ENCODE peak calls at places on chromosome 14, in six cellular contexts. R is progenitor cell of endocrine pancreas; X is heart left ventricle; U is GM13976; A is CD8-positive, alpha-beta T cell; G is sigmoid colon. H is an unnamed sample.

GRCh38 chr14:62304172-62304571 is 542.0 kb downstream of the SNAPC1 start:
- DNase-seq in R (no peak), X (no peak), U (no peak), A (no peak), G (no peak), H (no peak)

GRCh38 chr14:96091941-96092411 is 52.8 kb downstream of the C14orf132 start:
- DNase-seq in R (no peak), X (peak), U (no peak), A (no peak), G (no peak), H (no peak)

GRCh38 chr14:49962616-49963015 is 69.7 kb downstream of the ARF6 start:
- DNase-seq in R (no peak), X (no peak), U (peak), A (no peak), G (no peak), H (no peak)

GRCh38 chr14:101458536-101459391 is 102.5 kb upstream of the DIO3 start:
- DNase-seq in R (peak), X (no peak), U (no peak), A (no peak), G (no peak), H (no peak)

GRCh38 chr14:104887623-104888488 is 22.8 kb downstream of the CEP170B start:
- DNase-seq in R (no peak), X (peak), U (no peak), A (no peak), G (peak), H (no peak)

GRCh38 chr14:36059531-36059930 is 117.0 kb downstream of the PTCSC3 start:
- DNase-seq in R (no peak), X (no peak), U (no peak), A (no peak), G (no peak), H (no peak)

GRCh38 chr14:105292810-105293711 is 7.7 kb downstream of the BRF1 start:
- DNase-seq in R (no peak), X (no peak), U (no peak), A (no peak), G (no peak), H (no peak)

GRCh38 chr14:97058071-97058470 is 260.9 kb downstream of the VRK1 start:
- DNase-seq in R (no peak), X (no peak), U (no peak), A (no peak), G (no peak), H (no peak)

GRCh38 chr14:90726656-90727055 is 89.6 kb downstream of the TTC7B start:
- DNase-seq in R (no peak), X (no peak), U (no peak), A (no peak), G (peak), H (no peak)

GRCh38 chr14:32821989-32822653 is 116.6 kb upstream of the NPAS3 start:
- DNase-seq in R (no peak), X (no peak), U (no peak), A (no peak), G (no peak), H (no peak)

GRCh38 chr14:22887990-22888378 is 5.0 kb downstream of the REM2 start:
- DNase-seq in R (no peak), X (no peak), U (peak), A (no peak), G (no peak), H (no peak)

GRCh38 chr14:55353686-55354467 is 57.8 kb downstream of the ATG14 start:
- DNase-seq in R (no peak), X (no peak), U (no peak), A (no peak), G (no peak), H (no peak)

GRCh38 chr14:77542349-77543239 is 44.0 kb upstream of the ISM2 start:
- DNase-seq in R (no peak), X (no peak), U (no peak), A (no peak), G (no peak), H (no peak)

GRCh38 chr14:97943619-97944018 is 1146.4 kb downstream of the VRK1 start:
- DNase-seq in R (no peak), X (no peak), U (no peak), A (no peak), G (no peak), H (no peak)

GRCh38 chr14:75231320-75231719 is 47.3 kb upstream of the FOS start:
- DNase-seq in R (no peak), X (no peak), U (peak), A (no peak), G (no peak), H (no peak)

GRCh38 chr14:75229576-75229922 is 49.1 kb upstream of the FOS start:
- DNase-seq in R (no peak), X (no peak), U (no peak), A (no peak), G (no peak), H (no peak)

GRCh38 chr14:75232597-75232996 is 46.0 kb upstream of the FOS start:
- DNase-seq in R (no peak), X (no peak), U (no peak), A (peak), G (no peak), H (no peak)

GRCh38 chr14:75226755-75227544 is 50.5 kb upstream of the TMED10 start:
- DNase-seq in R (no peak), X (no peak), U (no peak), A (no peak), G (no peak), H (no peak)

GRCh38 chr14:75229923-75230792 is 48.5 kb upstream of the FOS start:
- DNase-seq in R (no peak), X (peak), U (peak), A (peak), G (no peak), H (no peak)
- TF ChIP-seq CTCF in R (peak), X (peak), U (no peak), A (peak), G (no peak), H (no peak)

DNA sequence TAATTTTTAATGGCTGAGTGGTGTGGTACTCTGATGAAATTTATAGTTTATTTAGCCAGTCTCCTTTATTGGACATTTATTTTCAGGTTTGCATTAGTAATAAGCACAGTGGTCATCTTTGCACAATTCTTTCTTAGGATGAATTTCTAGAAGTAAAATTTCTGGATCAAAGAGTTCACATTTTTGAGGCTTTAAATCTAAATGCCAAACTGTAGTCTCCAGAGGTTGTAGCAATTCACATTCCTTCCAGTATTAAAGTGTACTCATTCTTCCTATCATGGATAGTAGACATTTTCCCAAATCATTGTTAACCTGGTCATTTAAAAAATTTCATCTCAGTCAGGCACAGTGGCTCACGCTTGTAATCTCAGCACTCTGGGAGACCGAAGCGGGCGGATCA is 24.8 kb downstream of the SLC39A9 start:
- DNase-seq in R (no peak), X (no peak), U (no peak), A (no peak), G (no peak), H (no peak)
- TF ChIP-seq CTCF in R (no peak), X (no peak), U (no peak), A (no peak), G (no peak), H (no peak)

DNA sequence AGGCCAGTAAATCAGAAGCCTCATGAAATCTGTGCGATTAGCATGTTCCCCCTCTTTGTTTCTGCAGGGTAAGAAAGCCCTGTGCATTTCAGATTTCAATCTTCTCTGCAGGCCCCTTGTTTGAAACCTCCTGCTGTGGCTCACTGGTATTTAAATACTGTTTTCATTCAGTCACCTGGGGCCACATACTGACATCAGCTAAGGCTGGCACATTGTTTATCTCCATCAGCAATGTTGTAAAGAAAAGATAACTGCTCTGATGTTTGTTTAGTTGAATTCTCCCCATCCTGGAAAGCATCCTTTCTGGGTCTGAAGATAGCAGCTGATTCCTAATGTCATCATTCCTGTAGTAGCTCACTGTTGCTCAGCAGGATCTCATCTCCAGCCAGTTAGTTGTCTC is 554.9 kb downstream of the NRXN3 start:
- DNase-seq in R (no peak), X (no peak), U (no peak), A (no peak), G (no peak), H (no peak)
- TF ChIP-seq CTCF in R (no peak), X (no peak), U (no peak), A (no peak), G (no peak), H (no peak)

GRCh38 chr14:88599321-88599720 is 36.5 kb downstream of the ZC3H14 start:
- DNase-seq in R (no peak), X (no peak), U (peak), A (no peak), G (no peak), H (no peak)
- TF ChIP-seq CTCF in R (no peak), X (no peak), U (no peak), A (no peak), G (no peak), H (no peak)

GRCh38 chr14:76309572-76310551 is 66.1 kb upstream of the ESRRB start:
- DNase-seq in R (peak), X (peak), U (no peak), A (peak), G (no peak), H (no peak)
- TF ChIP-seq CTCF in R (peak), X (peak), U (no peak), A (no peak), G (no peak), H (no peak)

DNA sequence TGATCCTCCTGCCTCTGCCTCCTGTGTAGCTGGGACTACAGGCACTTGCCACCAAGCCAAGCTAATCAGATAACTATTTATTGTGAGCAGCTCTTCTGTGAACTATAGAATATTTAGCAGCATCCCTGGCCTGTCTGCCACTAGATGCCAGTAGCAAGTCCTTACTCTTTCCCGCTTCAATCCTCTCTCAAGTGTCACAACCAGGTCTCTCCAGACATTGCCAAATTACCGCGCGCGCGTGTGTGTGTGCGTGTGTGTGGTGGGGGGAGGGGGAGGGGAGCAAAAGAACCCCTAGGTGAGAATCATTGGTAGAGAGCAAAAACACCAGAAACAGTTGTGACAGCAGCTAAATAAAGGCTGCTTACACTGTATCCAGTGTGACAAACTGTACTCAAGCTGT is 49.9 kb downstream of the PPP2R5E start:
- DNase-seq in R (no peak), X (no peak), U (peak), A (no peak), G (no peak), H (no peak)
- TF ChIP-seq CTCF in R (no peak), X (peak), U (no peak), A (no peak), G (no peak), H (peak)